ENCODE peak calls at places on chromosomes 3 and 15, in six cellular contexts. One of them, this sample, is unnamed.

GRCh38 chr3:102745881-102746280 is 311.1 kb downstream of the ZPLD1 start:
- DNase-seq in H9: no peak
- DNase-seq in neuronal stem cell: no peak
- DNase-seq in IMR-90: no peak
- DNase-seq in trophoblast cell: no peak
- DNase-seq in H1: no peak
- DNase-seq in this sample: no peak

GRCh38 chr15:98103570-98103969 is 143.1 kb downstream of the ARRDC4 start:
- DNase-seq in H9: no peak
- DNase-seq in neuronal stem cell: no peak
- DNase-seq in IMR-90: no peak
- DNase-seq in trophoblast cell: no peak
- DNase-seq in H1: no peak
- DNase-seq in this sample: no peak

GRCh38 chr3:36840453-36840921 is 76.1 kb upstream of the DCLK3 start:
- DNase-seq in H9: no peak
- DNase-seq in neuronal stem cell: no peak
- DNase-seq in IMR-90: no peak
- DNase-seq in trophoblast cell: no peak
- DNase-seq in H1: no peak
- DNase-seq in this sample: no peak

GRCh38 chr3:85020828-85021227 is 62.0 kb downstream of the CADM2 start:
- DNase-seq in H9: no peak
- DNase-seq in neuronal stem cell: no peak
- DNase-seq in IMR-90: no peak
- DNase-seq in trophoblast cell: no peak
- DNase-seq in H1: no peak
- DNase-seq in this sample: no peak

GRCh38 chr3:22485943-22486342 is 717.2 kb upstream of the UBE2E2 start:
- DNase-seq in H9: no peak
- DNase-seq in neuronal stem cell: no peak
- DNase-seq in IMR-90: no peak
- DNase-seq in trophoblast cell: no peak
- DNase-seq in H1: no peak
- DNase-seq in this sample: no peak

GRCh38 chr3:114218006-114218405 is 19.4 kb downstream of the ZNF80 start:
- DNase-seq in H9: no peak
- DNase-seq in neuronal stem cell: no peak
- DNase-seq in IMR-90: no peak
- DNase-seq in trophoblast cell: no peak
- DNase-seq in H1: no peak
- DNase-seq in this sample: no peak

GRCh38 chr15:53009093-53009492 is 219.0 kb upstream of the ONECUT1 start:
- DNase-seq in H9: no peak
- DNase-seq in neuronal stem cell: no peak
- DNase-seq in IMR-90: no peak
- DNase-seq in trophoblast cell: no peak
- DNase-seq in H1: no peak
- DNase-seq in this sample: no peak

GRCh38 chr3:18556001-18556408 is 130.9 kb upstream of the SATB1 start:
- DNase-seq in H9: no peak
- DNase-seq in neuronal stem cell: no peak
- DNase-seq in IMR-90: no peak
- DNase-seq in trophoblast cell: no peak
- DNase-seq in H1: no peak
- DNase-seq in this sample: no peak

GRCh38 chr15:99172989-99173388 is 68.1 kb downstream of the SYNM start:
- DNase-seq in H9: no peak
- DNase-seq in neuronal stem cell: no peak
- DNase-seq in IMR-90: no peak
- DNase-seq in trophoblast cell: no peak
- DNase-seq in H1: no peak
- DNase-seq in this sample: no peak

GRCh38 chr3:141644931-141645330 is 93.2 kb upstream of the RNF7 start:
- DNase-seq in H9: peak
- DNase-seq in neuronal stem cell: peak
- DNase-seq in IMR-90: peak
- DNase-seq in trophoblast cell: peak
- DNase-seq in H1: peak
- DNase-seq in this sample: peak

GRCh38 chr3:139521811-139522210 is 17.7 kb downstream of the RBP1 start:
- DNase-seq in H9: no peak
- DNase-seq in neuronal stem cell: no peak
- DNase-seq in IMR-90: no peak
- DNase-seq in trophoblast cell: no peak
- DNase-seq in H1: no peak
- DNase-seq in this sample: no peak

GRCh38 chr3:150180349-150180748 is 209.7 kb upstream of the PFN2 start:
- DNase-seq in H9: no peak
- DNase-seq in neuronal stem cell: no peak
- DNase-seq in IMR-90: peak
- DNase-seq in trophoblast cell: no peak
- DNase-seq in H1: no peak
- DNase-seq in this sample: peak

GRCh38 chr3:113225286-113225685 is 13.9 kb downstream of the BOC start:
- DNase-seq in H9: no peak
- DNase-seq in neuronal stem cell: no peak
- DNase-seq in IMR-90: no peak
- DNase-seq in trophoblast cell: no peak
- DNase-seq in H1: no peak
- DNase-seq in this sample: no peak

GRCh38 chr3:15611018-15611417 is 9.5 kb downstream of the BTD start:
- DNase-seq in H9: no peak
- DNase-seq in neuronal stem cell: no peak
- DNase-seq in IMR-90: no peak
- DNase-seq in trophoblast cell: no peak
- DNase-seq in H1: no peak
- DNase-seq in this sample: no peak

GRCh38 chr3:15612001-15612400 is 10.5 kb downstream of the BTD start:
- DNase-seq in H9: no peak
- DNase-seq in neuronal stem cell: no peak
- DNase-seq in IMR-90: no peak
- DNase-seq in trophoblast cell: no peak
- DNase-seq in H1: no peak
- DNase-seq in this sample: no peak

GRCh38 chr3:15614958-15615357 is 13.4 kb downstream of the BTD start:
- DNase-seq in H9: no peak
- DNase-seq in neuronal stem cell: no peak
- DNase-seq in IMR-90: no peak
- DNase-seq in trophoblast cell: no peak
- DNase-seq in H1: no peak
- DNase-seq in this sample: no peak

GRCh38 chr3:15606434-15606891 is 4.9 kb downstream of the BTD start:
- DNase-seq in H9: no peak
- DNase-seq in neuronal stem cell: no peak
- DNase-seq in IMR-90: no peak
- DNase-seq in trophoblast cell: no peak
- DNase-seq in H1: no peak
- DNase-seq in this sample: no peak

GRCh38 chr3:15610083-15610482 is 8.5 kb downstream of the BTD start:
- DNase-seq in H9: no peak
- DNase-seq in neuronal stem cell: no peak
- DNase-seq in IMR-90: peak
- DNase-seq in trophoblast cell: no peak
- DNase-seq in H1: no peak
- DNase-seq in this sample: peak
- H3K9ac ChIP-seq in H9: no peak
- H3K9ac ChIP-seq in neuronal stem cell: no peak
- H3K9ac ChIP-seq in IMR-90: no peak
- H3K9ac ChIP-seq in trophoblast cell: no peak
- H3K9ac ChIP-seq in H1: no peak
- H3K9ac ChIP-seq in this sample: no peak

GRCh38 chr3:14239940-14240339 is 61.3 kb downstream of the LSM3 start:
- DNase-seq in H9: no peak
- DNase-seq in neuronal stem cell: no peak
- DNase-seq in IMR-90: no peak
- DNase-seq in trophoblast cell: no peak
- DNase-seq in H1: no peak
- DNase-seq in this sample: no peak

GRCh38 chr3:14238936-14239335 is 60.3 kb downstream of the LSM3 start:
- DNase-seq in H9: no peak
- DNase-seq in neuronal stem cell: no peak
- DNase-seq in IMR-90: no peak
- DNase-seq in trophoblast cell: no peak
- DNase-seq in H1: no peak
- DNase-seq in this sample: no peak

GRCh38 chr3:14238356-14238755 is 59.7 kb downstream of the LSM3 start:
- DNase-seq in H9: no peak
- DNase-seq in neuronal stem cell: no peak
- DNase-seq in IMR-90: no peak
- DNase-seq in trophoblast cell: no peak
- DNase-seq in H1: no peak
- DNase-seq in this sample: no peak

GRCh38 chr3:14241716-14242115 is 63.1 kb downstream of the LSM3 start:
- DNase-seq in H9: no peak
- DNase-seq in neuronal stem cell: no peak
- DNase-seq in IMR-90: no peak
- DNase-seq in trophoblast cell: no peak
- DNase-seq in H1: no peak
- DNase-seq in this sample: no peak

DNA sequence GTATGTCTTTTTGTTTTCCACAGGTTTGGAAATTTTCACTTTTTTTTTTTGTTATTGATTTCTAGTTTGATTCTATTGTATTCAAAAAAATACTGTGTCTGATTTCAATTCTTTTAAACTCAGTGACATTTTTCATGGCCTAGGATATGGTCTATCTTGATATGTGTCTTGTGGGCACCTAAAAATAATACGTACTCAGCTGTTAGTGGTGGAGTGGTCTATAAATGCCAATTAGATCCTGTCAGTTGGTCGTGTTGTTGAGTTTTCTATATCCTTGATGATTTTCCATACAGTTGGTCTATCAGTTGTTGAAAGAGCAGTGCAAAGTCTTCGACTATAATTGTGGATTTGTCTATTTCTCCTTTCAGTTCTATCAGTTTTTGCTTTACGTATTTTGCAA is 61.7 kb downstream of the LSM3 start:
- DNase-seq in H9: no peak
- DNase-seq in neuronal stem cell: no peak
- DNase-seq in IMR-90: no peak
- DNase-seq in trophoblast cell: no peak
- DNase-seq in H1: no peak
- DNase-seq in this sample: no peak
- H4K91ac ChIP-seq in H9: no peak
- H4K91ac ChIP-seq in neuronal stem cell: no peak
- H4K91ac ChIP-seq in IMR-90: no peak
- H4K91ac ChIP-seq in trophoblast cell: no peak
- H4K91ac ChIP-seq in H1: no peak
- H4K91ac ChIP-seq in this sample: no peak

GRCh38 chr3:30527186-30527585 is 79.2 kb upstream of the TGFBR2 start:
- DNase-seq in H9: no peak
- DNase-seq in neuronal stem cell: no peak
- DNase-seq in IMR-90: no peak
- DNase-seq in trophoblast cell: peak
- DNase-seq in H1: no peak
- DNase-seq in this sample: no peak
- H3K9ac ChIP-seq in H9: no peak
- H3K9ac ChIP-seq in neuronal stem cell: no peak
- H3K9ac ChIP-seq in IMR-90: no peak
- H3K9ac ChIP-seq in trophoblast cell: no peak
- H3K9ac ChIP-seq in H1: no peak
- H3K9ac ChIP-seq in this sample: no peak

DNA sequence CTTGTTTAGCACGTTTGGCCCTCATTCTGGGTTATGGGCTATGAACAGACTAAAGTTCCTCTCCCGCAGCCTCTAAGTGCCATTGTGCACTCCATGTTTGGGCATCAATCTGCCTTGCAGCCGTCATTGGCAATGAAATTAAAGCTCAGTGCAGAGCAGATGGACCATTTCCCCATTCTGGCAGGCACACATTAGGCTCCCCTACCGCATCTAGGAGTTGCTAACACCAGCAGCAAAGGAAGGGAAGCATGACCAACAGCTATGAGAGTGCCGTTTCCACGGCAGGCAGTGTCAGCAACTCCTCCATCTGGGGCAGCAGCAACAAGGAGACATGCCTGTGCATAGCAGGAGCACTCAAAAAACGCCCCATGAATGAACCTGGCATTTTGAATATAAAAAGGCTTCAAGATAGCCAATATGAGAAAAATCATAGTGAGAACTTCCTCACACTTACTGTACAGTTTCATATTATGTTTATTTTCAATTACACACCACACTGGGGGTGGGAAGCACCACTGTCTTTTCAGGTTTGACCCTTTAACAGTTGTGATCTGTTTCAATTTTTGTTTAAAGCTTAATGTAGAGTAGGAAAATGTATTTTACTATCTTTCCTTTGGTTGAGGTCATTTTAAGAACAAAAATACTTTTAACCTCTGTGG is 218.7 kb downstream of the KCNMB2 start:
- DNase-seq in H9: no peak
- DNase-seq in neuronal stem cell: no peak
- DNase-seq in IMR-90: no peak
- DNase-seq in trophoblast cell: no peak
- DNase-seq in H1: no peak
- DNase-seq in this sample: no peak
- H4K91ac ChIP-seq in H9: no peak
- H4K91ac ChIP-seq in neuronal stem cell: no peak
- H4K91ac ChIP-seq in IMR-90: no peak
- H4K91ac ChIP-seq in trophoblast cell: no peak
- H4K91ac ChIP-seq in H1: no peak
- H4K91ac ChIP-seq in this sample: no peak

GRCh38 chr3:134038071-134038491 is 8.4 kb upstream of the SLCO2A1 start:
- DNase-seq in H9: no peak
- DNase-seq in neuronal stem cell: no peak
- DNase-seq in IMR-90: no peak
- DNase-seq in trophoblast cell: no peak
- DNase-seq in H1: no peak
- DNase-seq in this sample: no peak
- H3K9ac ChIP-seq in H9: no peak
- H3K9ac ChIP-seq in neuronal stem cell: peak
- H3K9ac ChIP-seq in IMR-90: no peak
- H3K9ac ChIP-seq in trophoblast cell: no peak
- H3K9ac ChIP-seq in H1: no peak
- H3K9ac ChIP-seq in this sample: no peak

GRCh38 chr15:75675579-75676404 is 28.1 kb downstream of the SNX33 start:
- DNase-seq in H9: no peak
- DNase-seq in neuronal stem cell: no peak
- DNase-seq in IMR-90: no peak
- DNase-seq in trophoblast cell: no peak
- DNase-seq in H1: no peak
- DNase-seq in this sample: no peak
- H4K91ac ChIP-seq in H9: no peak
- H4K91ac ChIP-seq in neuronal stem cell: peak
- H4K91ac ChIP-seq in IMR-90: no peak
- H4K91ac ChIP-seq in trophoblast cell: no peak
- H4K91ac ChIP-seq in H1: no peak
- H4K91ac ChIP-seq in this sample: peak